ENCODE peak calls at places on chromosomes 11 and 22, in nine cellular contexts. I is IMR-90; T is activated naive CD8-positive, alpha-beta T cell treated with anti-CD3 and anti-CD28 coated beads, Interleukin-2, amount 50 U/mL, for 24 hours; R is GM20000; X is transverse colon; V is activated naive CD4-positive, alpha-beta T cell treated with anti-CD3 and anti-CD28 coated beads, Interleukin-2, amount 50 U/mL, for 16 hours; H is pancreas; G is CD4-positive, alpha-beta memory T cell; A is HTR-8/SVneo. Y is an unnamed sample.

GRCh38 chr22:32661737-32662586 is 139.5 kb upstream of the TIMP3 start:
- DNase-seq in I (peak), T (no peak), R (no peak), X (no peak), V (no peak), H (no peak), G (no peak), A (no peak), Y (no peak)

GRCh38 chr11:33015621-33016551 is at the start of gene DEPDC7:
- DNase-seq in I (peak), T (peak), R (peak), X (peak), V (peak), H (peak), G (peak), A (peak), Y (peak)

GRCh38 chr11:537622-538430 is 499 bp downstream of the LRRC56 start:
- DNase-seq in I (no peak), T (no peak), R (no peak), X (no peak), V (no peak), H (peak), G (peak), A (no peak), Y (no peak)

GRCh38 chr11:103586756-103587155 is 449.7 kb upstream of the DDI1 start:
- DNase-seq in I (peak), T (no peak), R (no peak), X (no peak), V (no peak), H (no peak), G (no peak), A (no peak), Y (no peak)

GRCh38 chr22:43750751-43751150 is 61.4 kb downstream of the EFCAB6 start:
- DNase-seq in I (no peak), T (no peak), R (no peak), X (no peak), V (no peak), H (no peak), G (no peak), A (no peak), Y (no peak)

GRCh38 chr22:20052309-20053250 is 27.5 kb upstream of the DGCR8 start:
- DNase-seq in I (no peak), T (no peak), R (no peak), X (peak), V (no peak), H (no peak), G (no peak), A (no peak), Y (no peak)

GRCh38 chr22:20503816-20504215 is 3.6 kb upstream of the MED15 start:
- DNase-seq in I (no peak), T (no peak), R (no peak), X (peak), V (no peak), H (no peak), G (no peak), A (no peak), Y (no peak)

GRCh38 chr11:102798012-102798746 is at the start of gene MMP1:
- DNase-seq in I (peak), T (no peak), R (no peak), X (no peak), V (no peak), H (no peak), G (no peak), A (no peak), Y (no peak)

GRCh38 chr11:3920148-3920852 is 64.8 kb downstream of the STIM1 start:
- DNase-seq in I (peak), T (peak), R (no peak), X (peak), V (peak), H (no peak), G (peak), A (no peak), Y (no peak)

GRCh38 chr11:117842131-117842941 is 17.8 kb upstream of the FXYD2 start:
- DNase-seq in I (no peak), T (no peak), R (no peak), X (no peak), V (no peak), H (peak), G (no peak), A (no peak), Y (no peak)

GRCh38 chr11:75477614-75477935 is 44.6 kb upstream of the KLHL35 start:
- DNase-seq in I (no peak), T (no peak), R (no peak), X (no peak), V (no peak), H (no peak), G (no peak), A (no peak), Y (no peak)

Y was measured in GM12892.